ENCODE peak calls at places on chromosome 22, in seven cellular contexts. X is GM12878, J is pancreas, H is fibroblast of lung, E is PC-9, M is stomach, U is A673. W is an unnamed sample. For H3K4me1, the result is how much of the 10 kb centered on the place peaks cover.

GRCh38 chr22:45787770-45788169 is 116.1 kb downstream of the ATXN10 start:
- DNase-seq in X (no peak), J (no peak), H (peak), E (no peak), M (no peak), U (no peak), W (no peak)

GRCh38 chr22:46125816-46126770 is 24.2 kb upstream of the PPARA start:
- DNase-seq in X (no peak), J (no peak), H (no peak), E (no peak), M (peak), U (no peak), W (no peak)

GRCh38 chr22:44311855-44312170 is 938 bp downstream of the SHISAL1 start:
- DNase-seq in X (no peak), J (no peak), H (peak), E (no peak), M (no peak), U (no peak), W (no peak)

GRCh38 chr22:23888615-23889401 is 5.4 kb upstream of the MIF start:
- DNase-seq in X (no peak), J (no peak), H (peak), E (no peak), M (no peak), U (peak), W (peak)

GRCh38 chr22:49663823-49664222 is 163.8 kb downstream of the BRD1 start:
- DNase-seq in X (no peak), J (no peak), H (no peak), E (no peak), M (no peak), U (no peak), W (no peak)

GRCh38 chr22:21680830-21681565 is 15.2 kb downstream of the PPIL2 start:
- DNase-seq in X (no peak), J (no peak), H (no peak), E (no peak), M (no peak), U (no peak), W (no peak)

GRCh38 chr22:46762238-46763050 is at the start of gene TBC1D22A:
- DNase-seq in X (no peak), J (peak), H (peak), E (peak), M (peak), U (peak), W (peak)

GRCh38 chr22:19082793-19083192 is 39.4 kb downstream of the DGCR2 start:
- DNase-seq in X (no peak), J (peak), H (no peak), E (no peak), M (no peak), U (no peak), W (no peak)

GRCh38 chr22:36289406-36289870 is 36.5 kb downstream of the APOL1 start:
- DNase-seq in X (no peak), J (no peak), H (no peak), E (no peak), M (no peak), U (no peak), W (no peak)

DNA sequence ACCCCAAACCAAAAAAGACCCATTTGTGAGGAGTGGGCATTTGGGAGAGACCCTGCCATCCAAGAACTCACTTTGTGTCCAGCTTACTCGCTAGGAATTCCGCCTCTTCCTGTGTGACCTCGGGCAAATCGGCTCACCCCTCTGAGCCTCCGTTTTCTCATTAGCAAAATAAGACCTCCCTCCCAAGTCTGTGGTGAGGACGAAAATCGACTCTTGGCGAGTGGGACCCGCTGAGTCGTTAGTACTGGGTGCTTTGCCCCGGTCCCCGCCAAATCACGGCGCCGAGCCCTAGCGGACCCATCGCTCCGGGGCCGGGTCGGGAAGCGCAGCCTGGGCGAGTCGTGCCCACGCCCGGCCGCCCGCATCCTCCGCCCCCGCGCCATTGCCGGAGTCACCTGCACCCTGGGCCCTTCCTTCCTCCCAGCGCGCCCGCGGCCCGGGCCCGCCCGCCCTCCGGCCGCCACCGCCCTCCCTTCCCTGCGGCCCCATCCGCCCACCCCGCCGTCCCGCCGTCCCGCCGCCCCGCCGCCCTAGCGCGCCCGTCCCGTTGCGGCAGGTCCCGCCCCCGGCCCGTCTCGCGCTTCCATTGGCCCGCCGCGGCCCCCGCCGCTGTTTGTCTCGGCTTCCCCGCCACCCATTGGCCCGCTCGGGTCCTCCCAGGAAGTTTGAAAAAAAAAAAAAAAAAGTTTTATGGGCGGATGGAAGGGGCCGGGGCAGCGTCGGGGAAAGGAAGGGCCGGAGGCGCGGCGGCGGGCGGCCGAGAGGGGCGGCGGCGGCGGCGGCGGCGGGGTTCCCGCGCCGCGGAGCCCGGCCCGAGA is 48.9 kb downstream of the TRIOBP start:
- DNase-seq in X (peak), J (peak), H (peak), E (peak), M (peak), U (peak), W (peak)
- H3K4me1 ChIP-seq in X (under half), J (under half), H (under half), E (half or more), M (half or more), U (under half), W (under half)

GRCh38 chr22:38943181-38943580 is 14.2 kb upstream of the APOBEC3A start:
- DNase-seq in X (no peak), J (no peak), H (no peak), E (no peak), M (peak), U (no peak), W (no peak)
- TF ChIP-seq CTCF in X (peak), J (no peak), H (peak), E (no peak), M (no peak), U (no peak), W (no peak)

GRCh38 chr22:32475428-32476010 is 908 bp downstream of the FBXO7 start:
- DNase-seq in X (no peak), J (no peak), H (peak), E (peak), M (peak), U (peak), W (no peak)

GRCh38 chr22:32474635-32475427 is at the start of gene FBXO7:
- DNase-seq in X (peak), J (peak), H (no peak), E (peak), M (peak), U (peak), W (peak)

GRCh38 chr22:32476286-32476685 is 1.7 kb downstream of the FBXO7 start:
- DNase-seq in X (no peak), J (no peak), H (no peak), E (no peak), M (no peak), U (no peak), W (no peak)

GRCh38 chr22:32477608-32478007 is 3.0 kb downstream of the FBXO7 start:
- DNase-seq in X (no peak), J (no peak), H (no peak), E (no peak), M (no peak), U (no peak), W (no peak)

DNA sequence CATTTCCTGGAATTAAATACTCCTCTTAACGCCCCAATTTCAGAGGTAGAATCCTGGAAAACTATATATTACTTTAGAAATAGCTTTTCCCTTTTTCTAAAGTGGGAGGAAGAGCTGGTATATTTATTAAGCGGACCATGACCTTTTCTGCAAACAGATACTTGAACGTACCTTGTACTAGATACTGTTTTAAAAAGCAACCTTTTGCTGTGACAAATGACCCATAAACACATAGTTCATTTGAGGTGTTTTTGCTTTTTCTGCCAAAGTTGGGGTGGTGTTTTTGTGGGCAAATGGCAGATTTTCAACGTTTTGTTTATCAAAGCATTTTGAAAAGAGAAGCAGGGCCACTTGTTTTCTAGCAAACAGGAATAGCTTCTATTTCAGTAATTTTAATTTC is 2.2 kb downstream of the FBXO7 start:
- DNase-seq in X (no peak), J (no peak), H (no peak), E (no peak), M (no peak), U (no peak), W (no peak)
- H3K4me3 ChIP-seq in X (peak), J (peak), H (peak), E (peak), M (peak), U (peak), W (peak)

DNA sequence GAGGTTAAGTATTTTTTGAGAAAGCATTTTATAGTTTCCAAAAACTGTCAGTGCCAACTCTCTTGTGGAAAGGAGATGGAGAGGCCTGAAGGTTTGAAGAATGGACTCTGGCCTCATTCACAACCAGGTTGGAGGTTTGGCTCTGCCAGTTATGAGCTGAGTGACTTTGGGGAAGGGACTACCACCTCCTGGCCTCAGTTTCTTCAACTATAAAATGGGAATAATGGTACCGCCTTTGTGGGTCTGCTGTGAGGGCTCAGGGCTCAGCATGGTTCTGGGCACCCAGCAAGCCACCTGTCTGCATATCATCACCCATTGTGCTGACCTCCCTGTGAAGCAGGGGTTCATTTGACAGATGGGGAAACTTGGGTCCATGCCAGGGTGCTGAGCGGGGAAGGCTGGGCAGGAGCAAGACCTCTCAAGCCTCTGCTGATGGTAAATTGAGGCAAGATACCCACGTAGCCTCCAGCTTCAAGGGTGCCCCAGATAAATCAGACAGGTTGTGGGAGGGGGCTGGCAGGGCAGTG is 3.5 kb upstream of the LIF start:
- DNase-seq in X (no peak), J (no peak), H (no peak), E (no peak), M (no peak), U (no peak), W (no peak)
- H3K4me1 ChIP-seq in X (under half), J (under half), H (half or more), E (half or more), M (half or more), U (under half), W (under half)

W was measured in Caco-2.